ENCODE peak calls at places on chromosome 16, in nine cellular contexts. U, I, C, N, H, F, E, W and Q are unnamed samples.

GRCh38 chr16:82263456-82264159 is 93.6 kb upstream of the MPHOSPH6 start:
- DNase-seq in F (peak; percentile 57), N (peak; percentile 22), U (peak; percentile 58), W (peak; percentile 68), I (peak; percentile 20), H (no peak), C (no peak), E (peak; percentile 63), Q (peak; percentile 66)

GRCh38 chr16:84013787-84014569 is 28.6 kb downstream of the SLC38A8 start:
- DNase-seq in W (peak; percentile 91), H (no peak), U (no peak), E (peak; percentile 97), C (no peak), N (peak; percentile 36), I (peak; percentile 98), F (peak; percentile 91), Q (peak; percentile 90)

GRCh38 chr16:47134550-47134949 is 9.2 kb downstream of the NETO2 start:
- DNase-seq in I (no peak), W (no peak), C (no peak), U (no peak), N (no peak), H (no peak), F (no peak), E (no peak), Q (no peak)

GRCh38 chr16:50273888-50274770 is 7.8 kb downstream of the ADCY7 start:
- DNase-seq in W (no peak), F (no peak), E (no peak), I (no peak), C (peak; percentile 59), H (no peak), N (peak; percentile 14), U (no peak), Q (no peak)

GRCh38 chr16:73215482-73216377 is 167.8 kb upstream of the ZFHX3 start:
- DNase-seq in N (no peak), U (no peak), W (no peak), F (no peak), H (no peak), C (no peak), I (no peak), E (no peak), Q (no peak)

GRCh38 chr16:54947616-54948015 is 17.0 kb downstream of the IRX5 start:
- DNase-seq in U (no peak), N (no peak), H (no peak), F (no peak), C (no peak), I (no peak), W (no peak), E (no peak), Q (no peak)

GRCh38 chr16:17076121-17076757 is 394.5 kb downstream of the XYLT1 start:
- DNase-seq in C (no peak), W (no peak), N (no peak), H (no peak), U (no peak), F (no peak), I (no peak), E (no peak), Q (no peak)

GRCh38 chr16:8855051-8855786 is 13.6 kb downstream of the CARHSP1 start:
- DNase-seq in C (no peak), E (no peak), U (no peak), N (no peak), H (no peak), F (no peak), I (no peak), W (no peak), Q (no peak)

GRCh38 chr16:9091867-9092281 is 430 bp downstream of the HAPSTR1 start:
- DNase-seq in W (peak; percentile 41), N (peak; percentile 29), F (peak; percentile 46), I (peak; percentile 58), C (peak; percentile 76), H (no peak), E (no peak), U (peak; percentile 41), Q (peak; percentile 31)

GRCh38 chr16:47037396-47037745 is 63.9 kb upstream of the DNAJA2 start:
- DNase-seq in H (no peak), N (no peak), F (peak; percentile 7), C (no peak), U (peak; percentile 20), I (no peak), W (peak; percentile 28), E (no peak), Q (no peak)

GRCh38 chr16:26672206-26672605 is 394.5 kb upstream of the C16orf82 start:
- DNase-seq in W (no peak), N (no peak), E (no peak), I (no peak), F (no peak), H (no peak), C (no peak), U (no peak), Q (no peak)

GRCh38 chr16:13561276-13561675 is 358.7 kb upstream of the ERCC4 start:
- DNase-seq in H (no peak), N (no peak), U (no peak), W (no peak), C (no peak), F (no peak), E (no peak), I (no peak), Q (no peak)

GRCh38 chr16:75351183-75351582 is 82.1 kb downstream of the CFDP1 start:
- DNase-seq in C (no peak), F (no peak), E (peak; percentile 53), W (no peak), U (no peak), N (no peak), I (peak; percentile 59), H (no peak), Q (peak; percentile 77)

GRCh38 chr16:13969711-13970110 is 49.8 kb downstream of the ERCC4 start:
- DNase-seq in E (no peak), C (no peak), F (no peak), H (no peak), U (no peak), W (no peak), I (no peak), N (no peak), Q (no peak)

GRCh38 chr16:6018848-6019489 is 921.4 kb upstream of the EEF2KMT start:
- DNase-seq in N (no peak), W (no peak), I (no peak), U (no peak), H (no peak), C (no peak), E (no peak), F (no peak), Q (no peak)

GRCh38 chr16:78939600-78939999 is 660.9 kb downstream of the MAF start:
- DNase-seq in W (no peak), H (no peak), F (no peak), U (no peak), C (no peak), E (no peak), N (no peak), I (no peak), Q (no peak)

GRCh38 chr16:71781741-71782140 is 26.9 kb downstream of the AP1G1 start:
- DNase-seq in U (no peak), F (no peak), N (no peak), I (peak; percentile 17), E (peak; percentile 64), H (no peak), W (no peak), C (no peak), Q (peak; percentile 9)

GRCh38 chr16:35751191-35751941 is 2292.0 kb downstream of the TP53TG3F start:
- DNase-seq in N (no peak), C (no peak), H (no peak), F (no peak), W (no peak), I (no peak), E (no peak), U (no peak), Q (no peak)

GRCh38 chr16:55515110-55515509 is 6.2 kb downstream of the LPCAT2 start:
- DNase-seq in W (no peak), N (no peak), I (peak; percentile 70), F (no peak), H (no peak), U (no peak), E (peak; percentile 23), C (no peak), Q (no peak)

GRCh38 chr16:77782694-77783093 is 5.7 kb upstream of the VAT1L start:
- DNase-seq in H (no peak), C (no peak), I (peak; percentile 11), F (no peak), W (no peak), E (no peak), N (no peak), U (no peak), Q (no peak)

GRCh38 chr16:11396241-11397048 is 51.2 kb downstream of the RMI2 start:
- DNase-seq in E (peak; percentile 76), N (peak; percentile 77), W (peak; percentile 76), F (peak; percentile 65), U (peak; percentile 71), H (no peak), C (peak; percentile 85), I (peak; percentile 39), Q (peak; percentile 82)

GRCh38 chr16:88569985-88570690 is at the start of gene ZC3H18:
- DNase-seq in U (peak; percentile 97), W (peak; percentile 98), N (peak; percentile 94), E (peak; percentile 94), I (peak; percentile 96), F (peak; percentile 97), H (peak; percentile 77), C (peak; percentile 98), Q (peak; percentile 99)

GRCh38 chr16:2512920-2513404 is 790 bp upstream of the ATP6V0C start:
- DNase-seq in H (no peak), I (no peak), U (no peak), E (no peak), W (no peak), F (peak; percentile 49), C (no peak), N (no peak), Q (no peak)
- TF ChIP-seq CTCF in H (no peak), I (no peak), U (no peak), E (no peak), W (no peak), F (no peak), C (no peak), N (no peak), Q (no peak)

DNA sequence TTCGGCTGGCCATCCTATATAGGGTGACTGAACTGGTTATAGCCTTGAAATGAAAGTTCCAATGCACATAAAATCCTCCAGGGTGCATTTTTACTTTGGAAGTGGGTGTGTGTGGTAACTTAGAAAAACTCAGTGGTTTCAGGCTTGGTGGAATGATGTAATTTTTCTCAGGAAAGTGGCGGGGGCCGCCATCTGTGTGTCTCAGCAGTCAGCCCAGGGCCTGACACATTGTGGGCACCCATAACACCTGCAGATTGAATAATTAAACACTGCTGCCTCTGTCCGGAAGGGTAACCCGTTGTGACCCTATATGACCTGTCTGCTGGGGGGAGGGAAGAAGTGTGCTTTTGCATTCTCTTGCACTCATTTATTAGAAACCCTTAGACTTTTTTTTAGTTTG is 2.2 kb upstream of the PDP2 start:
- DNase-seq in C (no peak), W (no peak), F (peak; percentile 75), E (no peak), N (no peak), I (no peak), U (no peak), H (no peak), Q (no peak)
- H3K27ac ChIP-seq in C (no peak overlapping the region), W (no peak overlapping the region), F (peak overlapping the region; percentile 72), E (no peak overlapping the region), N (no peak overlapping the region), I (no peak overlapping the region), U (no peak overlapping the region), H (no peak overlapping the region), Q (no peak overlapping the region)

GRCh38 chr16:66478733-66479511 is 51.8 kb downstream of the BEAN1 start:
- DNase-seq in U (peak; percentile 75), I (peak; percentile 74), H (no peak), W (peak; percentile 81), N (peak; percentile 66), C (peak; percentile 85), F (peak; percentile 81), E (peak; percentile 78), Q (peak; percentile 52)
- TF ChIP-seq CTCF in U (peak; percentile 71), I (peak; percentile 56), H (peak; percentile 71), W (peak; percentile 77), N (peak; percentile 67), C (peak; percentile 69), F (peak; percentile 82), E (peak; percentile 74), Q (peak; percentile 60)

GRCh38 chr16:27852116-27852515 is 211.4 kb downstream of the GSG1L start:
- DNase-seq in C (peak; percentile 12), I (no peak), W (no peak), H (no peak), N (no peak), E (no peak), F (no peak), U (no peak), Q (no peak)
- H3K27ac ChIP-seq in C (no peak overlapping the region), I (no peak overlapping the region), W (no peak overlapping the region), H (no peak overlapping the region), N (no peak overlapping the region), E (no peak overlapping the region), F (no peak overlapping the region), U (no peak overlapping the region), Q (no peak overlapping the region)